ENCODE peak calls at places on chromosomes 11 and 22, in four cellular contexts. O is fibroblast of pulmonary artery, S is GM12864, E is cardiac fibroblast. W is an unnamed sample.

GRCh38 chr22:38069372-38070249 is 12.4 kb downstream of the PICK1 start:
- DNase-seq in O (peak), S (peak), E (peak), W (peak)

GRCh38 chr11:30489513-30489912 is 96.6 kb downstream of the MPPED2 start:
- DNase-seq in O (no peak), S (no peak), E (no peak), W (no peak)

GRCh38 chr11:67022341-67022933 is 497 bp upstream of the SYT12 start:
- DNase-seq in O (peak), S (no peak), E (peak), W (no peak)

GRCh38 chr11:556175-556699 is 4.3 kb downstream of the LMNTD2 start:
- DNase-seq in O (no peak), S (no peak), E (no peak), W (no peak)

GRCh38 chr11:71251159-71251721 is 1.1 kb downstream of the SHANK2 start:
- DNase-seq in O (no peak), S (no peak), E (peak), W (no peak)

GRCh38 chr11:117934526-117935307 is 5.5 kb upstream of the TMPRSS13 start:
- DNase-seq in O (no peak), S (no peak), E (no peak), W (no peak)

GRCh38 chr11:117232911-117233409 is 489 bp downstream of the RNF214 start:
- DNase-seq in O (no peak), S (no peak), E (no peak), W (no peak)

GRCh38 chr11:125165111-125165663 is 636 bp downstream of the PKNOX2 start:
- DNase-seq in O (peak), S (no peak), E (peak), W (peak)

GRCh38 chr22:20509344-20510047 is 2.1 kb downstream of the MED15 start:
- DNase-seq in O (peak), S (no peak), E (peak), W (peak)

GRCh38 chr22:38866399-38867123 is 5.5 kb downstream of the CBX6 start:
- DNase-seq in O (no peak), S (no peak), E (no peak), W (no peak)

GRCh38 chr11:95228081-95228859 is 2.7 kb downstream of the SESN3 start:
- DNase-seq in O (peak), S (no peak), E (peak), W (no peak)

GRCh38 chr11:44319170-44319551 is 9.2 kb upstream of the ALX4 start:
- DNase-seq in O (no peak), S (no peak), E (no peak), W (no peak)

GRCh38 chr11:44314733-44315132 is 4.8 kb upstream of the ALX4 start:
- DNase-seq in O (no peak), S (no peak), E (no peak), W (no peak)

GRCh38 chr11:44318369-44318768 is 8.4 kb upstream of the ALX4 start:
- DNase-seq in O (no peak), S (no peak), E (no peak), W (no peak)

GRCh38 chr11:44315947-44316387 is 6.0 kb upstream of the ALX4 start:
- DNase-seq in O (no peak), S (no peak), E (peak), W (peak)

DNA sequence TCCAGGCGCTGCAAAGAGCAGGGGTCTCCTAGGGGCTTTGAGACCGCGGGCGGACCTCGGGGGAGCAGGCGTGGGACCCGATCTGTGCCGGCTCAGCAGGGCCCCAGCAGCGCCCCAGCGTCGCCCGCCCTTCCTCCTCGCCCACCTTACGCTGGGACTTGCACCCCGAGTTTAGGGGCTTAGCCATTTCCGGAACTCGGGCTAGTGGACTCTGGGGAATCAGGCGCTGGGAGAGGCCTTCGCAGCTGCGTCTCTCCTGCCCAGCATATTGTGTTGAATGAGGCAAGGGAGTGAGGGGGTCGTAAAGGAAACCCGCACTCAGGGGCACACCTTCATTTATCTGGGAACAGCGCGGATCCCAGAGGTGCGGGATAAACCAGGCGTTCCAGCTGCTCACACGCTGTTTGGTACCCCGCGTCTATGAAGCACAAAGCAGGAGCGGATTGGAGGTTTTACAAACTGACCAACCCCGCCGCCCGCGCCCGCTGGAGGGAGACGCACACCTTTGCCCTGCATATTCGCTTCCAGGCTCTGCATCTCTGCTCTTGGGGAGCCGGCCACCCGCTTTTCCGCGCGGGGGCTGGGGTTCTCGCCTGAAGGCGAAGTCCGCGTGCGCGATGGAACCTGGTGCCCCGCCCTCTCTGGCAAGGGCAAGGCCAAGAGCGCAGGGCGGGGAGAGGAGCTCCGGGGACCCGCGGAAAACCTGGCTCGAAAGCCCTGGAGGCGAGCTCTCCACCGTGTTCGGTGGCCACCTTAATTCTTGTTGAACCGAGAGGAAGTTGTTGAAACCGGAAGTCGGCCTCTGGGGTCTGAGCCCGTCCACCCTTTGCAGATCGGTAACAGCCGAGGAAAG is 6.7 kb upstream of the ALX4 start:
- DNase-seq in O (no peak), S (no peak), E (no peak), W (no peak)
- H3K4me3 ChIP-seq in O (peak), S (no peak), E (peak), W (peak)

GRCh38 chr22:46537946-46538815 is 761 bp upstream of the CELSR1 start:
- DNase-seq in O (peak), S (no peak), E (peak), W (peak)
- TF ChIP-seq CTCF in O (no peak), S (no peak), E (peak), W (no peak)

DNA sequence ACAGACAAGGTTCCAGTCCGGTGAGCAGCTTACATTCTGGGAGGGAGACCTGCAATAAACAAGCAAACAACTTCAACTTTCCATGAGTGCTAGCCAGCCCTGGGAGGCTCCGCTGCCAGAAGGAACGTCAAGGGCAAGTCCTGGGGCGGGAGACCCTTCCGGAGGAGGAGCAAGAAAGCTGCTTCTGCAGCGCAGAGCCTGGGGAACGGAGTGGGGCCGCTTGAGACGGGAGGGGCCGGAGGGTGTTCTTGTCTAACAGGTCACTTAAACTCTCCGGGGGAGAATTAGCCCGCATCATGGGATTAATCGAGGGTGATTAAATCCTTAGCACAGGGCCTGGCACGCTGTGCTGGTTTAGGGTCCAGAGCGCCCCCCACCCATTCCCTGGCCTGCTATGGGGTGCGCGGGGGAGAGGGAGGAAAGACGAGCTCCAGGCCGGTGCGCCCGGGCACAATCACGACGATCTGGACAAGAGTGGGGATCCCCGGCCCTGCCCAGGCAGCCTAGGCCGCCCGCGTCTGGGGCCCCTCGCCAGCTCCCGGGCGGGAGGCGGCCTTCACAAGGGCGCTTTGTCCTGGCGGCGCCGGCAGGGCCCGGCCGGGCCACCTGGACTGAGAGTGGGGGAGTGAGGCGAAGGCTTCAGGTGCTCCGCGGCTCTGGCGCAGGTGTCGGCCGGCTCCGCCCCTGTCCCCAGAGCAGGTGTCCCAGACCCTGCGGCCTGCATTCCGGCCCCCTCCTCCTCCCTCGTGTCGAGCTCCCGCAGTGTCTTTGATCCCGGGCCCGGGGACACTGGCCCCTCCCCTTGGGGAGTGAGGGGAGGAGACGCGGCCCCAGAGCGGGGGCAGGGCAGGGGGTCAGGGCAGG is 663 bp upstream of the LARGE2 start:
- DNase-seq in O (no peak), S (no peak), E (no peak), W (no peak)
- H3K4me3 ChIP-seq in O (no peak), S (no peak), E (no peak), W (no peak)

DNA sequence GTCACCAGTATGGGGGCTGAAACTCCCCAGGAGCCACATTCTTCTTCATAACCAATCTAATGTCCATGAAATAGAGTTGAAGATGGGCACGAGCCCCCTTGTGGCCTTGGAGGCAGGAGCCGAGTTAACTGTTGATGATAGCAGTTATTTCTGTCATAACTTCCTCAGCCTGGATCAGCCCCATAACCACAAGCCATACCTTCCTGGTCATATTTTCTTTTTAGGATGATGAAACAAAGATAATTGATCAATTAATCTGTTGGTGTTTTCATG is 65.0 kb upstream of the TTC12 start:
- DNase-seq in O (peak), S (no peak), E (no peak), W (peak)
- TF ChIP-seq CTCF in O (peak), S (no peak), E (peak), W (peak)

GRCh38 chr22:50083462-50084081 is 1.7 kb downstream of the MLC1 start:
- DNase-seq in O (no peak), S (no peak), E (no peak), W (no peak)
- H3K4me3 ChIP-seq in O (no peak), S (no peak), E (no peak), W (no peak)